ENCODE peak calls at places on chromosomes 16 and 17, in five cellular contexts. L, B, R, H and G are unnamed samples.
A peak's percentile ranks its signal among the peaks of the same experiment; 100 is the strongest.

GRCh38 chr16:81523387-81524115 is 78.9 kb downstream of the CMIP start:
- DNase-seq in L (no peak), B (no peak), R (peak; percentile 40), H (peak; percentile 90), G (no peak)

GRCh38 chr17:60355663-60356594 is 36.0 kb downstream of the USP32 start:
- DNase-seq in L (no peak), B (peak; percentile 10), R (no peak), H (no peak), G (no peak)

GRCh38 chr17:28746611-28747045 is 2.8 kb downstream of the TRAF4 start:
- DNase-seq in L (no peak), B (peak; percentile 93), R (no peak), H (no peak), G (no peak)

GRCh38 chr16:58451945-58452401 is 48.0 kb upstream of the NDRG4 start:
- DNase-seq in L (no peak), B (no peak), R (no peak), H (no peak), G (no peak)

GRCh38 chr16:8634991-8635736 is 13.7 kb downstream of the METTL22 start:
- DNase-seq in L (no peak), B (no peak), R (no peak), H (no peak), G (no peak)

GRCh38 chr16:81551141-81551808 is 106.7 kb downstream of the CMIP start:
- DNase-seq in L (no peak), B (no peak), R (no peak), H (no peak), G (no peak)

GRCh38 chr17:19766421-19767270 is 18.5 kb upstream of the ALDH3A1 start:
- DNase-seq in L (peak; percentile 77), B (peak; percentile 70), R (peak; percentile 73), H (peak; percentile 41), G (no peak)

GRCh38 chr16:27698746-27699145 is 148.8 kb downstream of the KATNIP start:
- DNase-seq in L (no peak), B (no peak), R (no peak), H (no peak), G (no peak)

GRCh38 chr17:64455993-64456885 is 7.3 kb downstream of the MILR1 start:
- DNase-seq in L (no peak), B (no peak), R (no peak), H (no peak), G (peak; percentile 31)

GRCh38 chr17:67246648-67247415 is 1.8 kb upstream of the HELZ start:
- DNase-seq in L (no peak), B (peak; percentile 51), R (no peak), H (peak; percentile 91), G (peak; percentile 71)

GRCh38 chr16:17160285-17160854 is 310.4 kb downstream of the XYLT1 start:
- DNase-seq in L (no peak), B (no peak), R (no peak), H (no peak), G (no peak)

GRCh38 chr17:62859146-62859545 is 51.0 kb upstream of the MARCHF10 start:
- DNase-seq in L (no peak), B (no peak), R (no peak), H (no peak), G (no peak)

GRCh38 chr17:9880582-9880999 is 24.5 kb downstream of the RCVRN start:
- DNase-seq in L (no peak), B (peak; percentile 55), R (no peak), H (peak; percentile 7), G (no peak)

GRCh38 chr16:50517450-50518252 is 30.5 kb upstream of the NKD1 start:
- DNase-seq in L (peak; percentile 14), B (no peak), R (no peak), H (no peak), G (no peak)

GRCh38 chr17:50051606-50052005 is 4.3 kb upstream of the ITGA3 start:
- DNase-seq in L (no peak), B (no peak), R (no peak), H (no peak), G (no peak)

GRCh38 chr17:48970865-48971687 is 2.7 kb upstream of the GIP start:
- DNase-seq in L (no peak), B (no peak), R (no peak), H (no peak), G (no peak)

GRCh38 chr17:1390422-1391367 is 9.3 kb downstream of the YWHAE start:
- DNase-seq in L (no peak), B (no peak), R (no peak), H (no peak), G (no peak)

GRCh38 chr16:18801197-18801972 is at the start of gene ARL6IP1:
- DNase-seq in L (peak; percentile 99), B (peak; percentile 100), R (peak; percentile 99), H (peak; percentile 98), G (peak; percentile 98)

GRCh38 chr17:1050996-1051925 is 54.3 kb downstream of the TIMM22 start:
- DNase-seq in L (no peak), B (no peak), R (no peak), H (no peak), G (no peak)

GRCh38 chr17:28727727-28728363 is 743 bp upstream of the NEK8 start:
- DNase-seq in L (peak; percentile 49), B (peak; percentile 65), R (peak; percentile 55), H (peak; percentile 55), G (peak; percentile 91)

GRCh38 chr17:28916302-28916934 is 13.5 kb upstream of the DHRS13 start:
- DNase-seq in L (no peak), B (peak; percentile 62), R (no peak), H (peak; percentile 13), G (no peak)

GRCh38 chr17:82330322-82331239 is 3.0 kb downstream of the SECTM1 start:
- DNase-seq in L (no peak), B (no peak), R (peak; percentile 67), H (no peak), G (no peak)

GRCh38 chr16:74751658-74752057 is 23.0 kb downstream of the FA2H start:
- DNase-seq in L (no peak), B (no peak), R (no peak), H (no peak), G (no peak)

GRCh38 chr16:2151188-2152091 is 3.0 kb downstream of the RAB26 start:
- DNase-seq in L (no peak), B (no peak), R (no peak), H (no peak), G (no peak)
- H3K4me3 ChIP-seq in L (no peak overlapping the region), B (no peak overlapping the region), R (no peak overlapping the region), H (peak overlapping the region; percentile 64), G (peak overlapping the region; percentile 98)

GRCh38 chr16:11481987-11482386 is 104.7 kb downstream of the LITAF start:
- DNase-seq in L (no peak), B (no peak), R (no peak), H (no peak), G (no peak)

GRCh38 chr16:11482946-11483748 is 103.6 kb downstream of the LITAF start:
- DNase-seq in L (no peak), B (no peak), R (no peak), H (no peak), G (no peak)

GRCh38 chr16:11479916-11480315 is 106.8 kb downstream of the LITAF start:
- DNase-seq in L (no peak), B (no peak), R (no peak), H (no peak), G (no peak)

GRCh38 chr16:11478431-11479119 is 108.1 kb downstream of the LITAF start:
- DNase-seq in L (no peak), B (no peak), R (no peak), H (no peak), G (no peak)

GRCh38 chr16:11480634-11481033 is 106.1 kb downstream of the LITAF start:
- DNase-seq in L (no peak), B (no peak), R (no peak), H (no peak), G (no peak)
- TF ChIP-seq CTCF in L (no peak), B (no peak), R (no peak), H (no peak), G (no peak)

GRCh38 chr17:35372846-35373531 is 432 bp downstream of the SLFN11 start:
- DNase-seq in L (no peak), B (peak; percentile 8), R (peak; percentile 28), H (no peak), G (peak; percentile 22)
- H3K4me3 ChIP-seq in L (peak overlapping the region; percentile 74), B (no peak overlapping the region), R (peak overlapping the region; percentile 78), H (no peak overlapping the region), G (peak overlapping the region; percentile 60)

GRCh38 chr17:3552916-3553315 is 4.7 kb downstream of the TRPV3 start:
- DNase-seq in L (no peak), B (no peak), R (no peak), H (no peak), G (no peak)

GRCh38 chr17:3549610-3550162 is 7.9 kb downstream of the TRPV3 start:
- DNase-seq in L (no peak), B (no peak), R (no peak), H (no peak), G (no peak)

GRCh38 chr17:3554440-3554839 is 3.2 kb downstream of the TRPV3 start:
- DNase-seq in L (no peak), B (no peak), R (no peak), H (no peak), G (no peak)

GRCh38 chr17:3553419-3554401 is 3.9 kb downstream of the TRPV3 start:
- DNase-seq in L (no peak), B (no peak), R (no peak), H (no peak), G (no peak)

DNA sequence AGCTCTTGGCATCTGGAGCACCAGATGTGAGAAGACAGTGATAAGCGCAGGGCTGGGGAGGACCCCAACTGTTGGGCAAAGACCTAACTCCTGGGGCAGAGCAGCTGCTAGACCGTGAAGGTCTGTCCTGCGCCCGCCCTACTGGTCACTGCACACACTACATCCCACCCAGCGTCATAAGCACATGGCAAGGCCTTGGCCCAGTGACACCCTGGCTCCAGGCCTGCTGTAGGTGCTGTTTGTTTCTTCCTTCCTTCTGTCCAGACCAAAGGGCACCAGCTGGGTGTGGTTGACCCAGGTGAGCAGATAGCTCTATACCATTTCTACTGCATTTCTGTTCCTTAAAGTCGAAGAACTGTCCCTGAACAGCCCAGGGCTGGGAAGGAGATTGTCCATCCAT is 6.4 kb downstream of the TRPV3 start:
- DNase-seq in L (no peak), B (no peak), R (no peak), H (no peak), G (no peak)
- TF ChIP-seq CTCF in L (no peak), B (no peak), R (no peak), H (no peak), G (peak; percentile 14)

DNA sequence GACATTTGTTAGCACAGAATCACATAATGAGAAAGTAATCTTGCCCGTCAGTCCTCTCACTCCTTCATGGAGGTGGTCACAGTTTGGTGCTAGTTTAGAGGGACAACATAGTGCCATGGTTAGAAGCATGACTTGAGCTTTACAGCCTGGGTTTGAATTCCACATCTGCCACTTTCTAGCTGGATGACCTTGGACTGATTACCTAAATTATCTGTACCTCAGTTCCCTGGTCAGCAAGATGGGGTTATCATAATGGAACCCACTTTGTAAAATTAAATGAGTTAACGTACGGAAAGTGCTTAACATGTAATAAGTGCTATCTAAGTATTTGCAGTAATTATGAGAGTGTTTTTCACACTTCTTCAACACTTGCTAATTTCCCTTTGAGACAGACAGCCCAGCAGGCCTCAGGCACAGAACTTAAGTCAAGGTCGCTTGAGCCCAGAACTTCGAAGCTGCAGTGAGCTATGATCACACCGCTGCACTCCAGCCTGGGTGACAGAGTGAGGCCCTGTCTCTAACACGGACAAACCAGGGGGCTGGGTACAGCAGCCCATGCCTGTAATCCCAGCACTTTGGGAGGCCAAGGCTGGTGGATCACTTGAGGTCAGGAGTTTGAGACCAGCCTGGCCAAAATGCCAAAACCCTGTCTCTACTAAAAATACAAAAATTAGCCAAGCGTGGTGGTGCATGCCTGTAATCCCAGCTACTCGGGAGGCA is 7.1 kb downstream of the VWA3A start:
- DNase-seq in L (no peak), B (no peak), R (no peak), H (no peak), G (no peak)
- H3K4me3 ChIP-seq in L (no peak overlapping the region), B (no peak overlapping the region), R (no peak overlapping the region), H (no peak overlapping the region), G (no peak overlapping the region)

GRCh38 chr16:4936181-4936990 is 562 bp downstream of the PPL start:
- DNase-seq in L (no peak), B (peak; percentile 56), R (peak; percentile 44), H (no peak), G (no peak)
- TF ChIP-seq CTCF in L (no peak), B (peak; percentile 31), R (no peak), H (no peak), G (peak; percentile 22)